ENCODE peak calls at places on chromosomes 16 and 17, in four cellular contexts. G, I, X and Y are unnamed samples. For H3K9me3, the result is how much of the 10 kb centered on the place peaks cover.

GRCh38 chr16:77780378-77780837 is 8.0 kb upstream of the VAT1L start:
- DNase-seq in I (no peak), X (no peak), G (no peak), Y (peak)

GRCh38 chr16:7236824-7237410 is 95.7 kb upstream of the RBFOX1 start:
- DNase-seq in G (no peak), I (no peak), X (no peak), Y (no peak)

GRCh38 chr17:72419866-72420774 is 299.3 kb downstream of the SOX9 start:
- DNase-seq in I (no peak), G (peak), X (no peak), Y (no peak)

GRCh38 chr17:39781028-39781800 is 43.5 kb downstream of the GRB7 start:
- DNase-seq in I (no peak), X (no peak), G (no peak), Y (no peak)

GRCh38 chr17:78041401-78042179 is 83.1 kb downstream of the TNRC6C start:
- DNase-seq in I (no peak), G (no peak), X (no peak), Y (no peak)

GRCh38 chr16:68490829-68491575 is 42.7 kb upstream of the SMPD3 start:
- DNase-seq in G (peak), I (no peak), X (no peak), Y (no peak)

GRCh38 chr17:910503-911194 is 68.9 kb downstream of the NXN start:
- DNase-seq in X (no peak), I (no peak), G (no peak), Y (no peak)

GRCh38 chr16:75931043-75931442 is 204.8 kb upstream of the CPHXL start:
- DNase-seq in I (no peak), X (no peak), G (no peak), Y (no peak)

GRCh38 chr16:85520853-85521736 is 92.0 kb upstream of the GSE1 start:
- DNase-seq in G (no peak), I (no peak), X (no peak), Y (no peak)

GRCh38 chr17:17206149-17206912 is at the start of gene PLD6:
- DNase-seq in G (no peak), X (peak), I (peak), Y (peak)

GRCh38 chr17:10198509-10199249 is at the start of gene GAS7:
- DNase-seq in G (no peak), I (peak), X (peak), Y (peak)

GRCh38 chr16:49484454-49484853 is 110.8 kb downstream of the C16orf78 start:
- DNase-seq in I (peak), G (peak), X (peak), Y (peak)

GRCh38 chr17:11628374-11628773 is 30.1 kb downstream of the DNAH9 start:
- DNase-seq in I (no peak), X (no peak), G (no peak), Y (no peak)

GRCh38 chr16:83653785-83654184 is 154.0 kb upstream of the HSBP1 start:
- DNase-seq in G (no peak), X (no peak), I (no peak), Y (no peak)

GRCh38 chr16:57527027-57527426 is 9.3 kb downstream of the CCDC102A start:
- DNase-seq in I (no peak), G (no peak), X (no peak), Y (peak)

GRCh38 chr16:57526498-57526897 is 9.9 kb downstream of the CCDC102A start:
- DNase-seq in I (no peak), X (no peak), G (no peak), Y (peak)

GRCh38 chr16:57529324-57530103 is 6.9 kb downstream of the CCDC102A start:
- DNase-seq in I (no peak), G (no peak), X (no peak), Y (no peak)

GRCh38 chr16:57528499-57529323 is 7.7 kb downstream of the CCDC102A start:
- DNase-seq in I (no peak), G (no peak), X (no peak), Y (peak)

GRCh38 chr16:57527610-57528360 is 8.6 kb downstream of the CCDC102A start:
- DNase-seq in G (no peak), I (no peak), X (no peak), Y (peak)
- H3K9me3 ChIP-seq in G (under half), I (under half), X (under half), Y (under half)

DNA sequence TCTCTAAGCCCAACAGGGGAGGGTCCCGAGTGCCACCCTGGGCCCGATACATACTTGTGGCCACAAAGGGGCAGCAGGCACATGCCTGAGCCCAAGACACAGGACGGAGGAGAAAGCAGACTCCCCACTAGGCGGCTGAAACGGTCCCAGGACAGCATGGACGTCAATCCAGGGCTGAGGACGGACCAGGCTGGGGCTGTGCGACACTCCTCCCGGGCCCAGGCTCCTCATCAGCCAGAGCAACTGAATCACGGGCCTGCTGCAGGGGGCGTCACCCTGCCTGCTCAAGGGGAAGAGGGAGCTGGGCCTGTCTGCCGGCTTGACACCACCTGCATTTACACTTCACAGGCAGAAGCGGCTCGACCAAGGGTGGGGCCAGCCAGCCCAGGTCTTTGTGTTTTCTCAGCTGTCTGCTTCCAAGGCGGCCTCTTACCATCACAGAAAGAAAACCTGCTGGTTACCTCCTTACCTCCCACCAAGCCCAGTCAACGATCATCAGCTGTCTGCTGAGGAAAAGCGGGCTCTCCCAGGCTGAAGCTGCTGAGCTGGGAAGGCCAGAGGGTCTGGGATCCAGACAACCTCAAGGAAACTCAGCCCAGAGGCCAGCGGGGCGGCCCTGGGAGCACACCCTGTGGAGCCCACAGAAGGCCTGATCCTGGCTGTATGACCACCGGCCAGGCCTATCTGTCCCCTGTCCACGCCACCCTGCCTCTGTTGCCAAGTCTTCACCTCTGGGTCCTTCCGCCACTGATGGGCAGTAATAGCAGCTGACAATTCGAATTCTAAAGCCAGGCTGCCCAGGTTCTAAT is 26.4 kb downstream of the KIFC3 start:
- DNase-seq in X (peak), I (no peak), G (no peak), Y (no peak)
- H3K4me3 ChIP-seq in X (no peak), I (no peak), G (no peak), Y (no peak)

GRCh38 chr16:19861069-19861468 is 23.6 kb downstream of the GPRC5B start:
- DNase-seq in X (no peak), G (no peak), I (no peak), Y (no peak)

GRCh38 chr16:19861811-19862327 is 22.8 kb downstream of the GPRC5B start:
- DNase-seq in X (no peak), I (no peak), G (no peak), Y (peak)

GRCh38 chr16:19859603-19860002 is 25.0 kb downstream of the GPRC5B start:
- DNase-seq in X (no peak), I (no peak), G (no peak), Y (no peak)

GRCh38 chr16:19859166-19859565 is 25.5 kb downstream of the GPRC5B start:
- DNase-seq in I (no peak), G (no peak), X (no peak), Y (peak)

DNA sequence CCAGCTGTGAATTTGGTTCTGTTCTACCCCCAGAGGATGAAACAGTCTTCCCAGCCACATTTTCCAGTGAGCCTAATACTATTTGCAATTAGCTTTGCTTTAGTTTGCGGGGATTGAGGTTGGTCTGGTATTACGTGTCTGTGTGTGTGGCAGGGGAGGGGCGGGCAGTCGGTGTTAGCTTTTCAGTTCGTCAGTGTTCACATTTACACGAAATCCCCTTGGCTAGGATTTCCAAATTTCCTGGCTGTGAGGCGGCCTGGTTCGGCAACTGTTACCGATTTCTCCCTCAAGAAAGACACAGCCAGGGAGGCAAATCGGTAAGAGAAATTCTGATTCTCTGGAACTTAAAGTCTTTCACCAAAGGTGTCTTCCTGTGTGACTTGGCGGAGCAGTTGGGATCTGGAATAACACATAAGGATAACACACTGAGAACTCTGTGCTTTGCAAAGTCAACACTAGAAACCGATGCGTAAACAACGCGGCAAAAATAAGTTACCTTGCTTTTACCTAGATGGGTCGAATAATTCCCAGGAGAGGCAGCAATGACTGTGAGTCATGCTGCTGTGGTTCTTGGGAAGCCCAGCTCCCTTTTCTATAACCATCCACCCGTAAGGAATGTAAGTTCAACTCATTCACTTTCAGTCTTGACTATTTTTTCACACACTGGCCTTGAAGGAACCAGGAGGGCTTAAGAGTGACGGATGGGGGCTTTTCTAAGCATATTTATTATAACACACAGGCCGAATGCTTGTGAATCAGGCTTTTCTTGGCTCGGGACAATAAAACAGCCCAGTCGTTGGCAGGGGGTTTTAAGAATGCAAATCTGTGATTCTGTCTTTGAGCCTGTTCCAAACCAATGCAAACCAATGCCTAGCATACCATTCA is 24.3 kb downstream of the GPRC5B start:
- DNase-seq in G (no peak), X (no peak), I (no peak), Y (no peak)
- H3K9me3 ChIP-seq in G (under half), X (under half), I (under half), Y (under half)

DNA sequence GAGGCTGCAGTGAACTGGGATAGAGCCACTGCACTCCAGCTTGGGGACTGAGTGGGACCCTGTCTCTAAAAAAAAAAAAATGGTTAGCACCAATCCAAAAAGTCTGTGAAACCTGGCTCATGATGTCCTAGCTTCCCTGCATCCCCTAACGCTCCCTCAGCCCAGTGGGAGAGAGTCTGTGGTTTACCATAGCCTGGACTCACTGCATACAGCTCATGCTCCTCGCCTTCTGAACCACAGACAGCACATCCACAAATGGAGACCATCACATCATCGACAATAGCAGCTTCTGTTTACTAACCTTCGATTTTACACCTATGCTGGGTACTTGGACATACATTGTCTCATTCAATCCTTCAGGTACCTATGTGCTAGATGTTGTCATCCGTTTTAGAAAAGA is 43.6 kb downstream of the NLRC5 start:
- DNase-seq in I (no peak), G (no peak), X (no peak), Y (no peak)
- H3K4me3 ChIP-seq in I (no peak), G (no peak), X (no peak), Y (no peak)

GRCh38 chr16:35746281-35746962 is 2287.0 kb downstream of the TP53TG3F start:
- DNase-seq in G (no peak), I (no peak), X (no peak), Y (no peak)
- H3K9me3 ChIP-seq in G (under half), I (under half), X (under half), Y (under half)

GRCh38 chr16:566475-567361 is at the start of gene NHLRC4:
- DNase-seq in X (peak), G (peak), I (peak), Y (no peak)
- H3K4me3 ChIP-seq in X (peak), G (peak), I (peak), Y (no peak)

GRCh38 chr16:35745821-35746248 is 2286.4 kb downstream of the TP53TG3F start:
- DNase-seq in I (no peak), G (no peak), X (no peak), Y (no peak)
- H3K9me3 ChIP-seq in I (under half), G (under half), X (under half), Y (under half)

GRCh38 chr17:80359422-80360110 is 55.4 kb upstream of the ENDOV start:
- DNase-seq in X (no peak), G (no peak), I (no peak), Y (no peak)

GRCh38 chr17:80356231-80356856 is 58.6 kb upstream of the ENDOV start:
- DNase-seq in G (no peak), X (no peak), I (no peak), Y (peak)

GRCh38 chr17:80358131-80358530 is 56.8 kb upstream of the ENDOV start:
- DNase-seq in X (no peak), I (no peak), G (no peak), Y (peak)

GRCh38 chr17:80360396-80360795 is 54.6 kb upstream of the ENDOV start:
- DNase-seq in G (no peak), I (no peak), X (no peak), Y (no peak)

DNA sequence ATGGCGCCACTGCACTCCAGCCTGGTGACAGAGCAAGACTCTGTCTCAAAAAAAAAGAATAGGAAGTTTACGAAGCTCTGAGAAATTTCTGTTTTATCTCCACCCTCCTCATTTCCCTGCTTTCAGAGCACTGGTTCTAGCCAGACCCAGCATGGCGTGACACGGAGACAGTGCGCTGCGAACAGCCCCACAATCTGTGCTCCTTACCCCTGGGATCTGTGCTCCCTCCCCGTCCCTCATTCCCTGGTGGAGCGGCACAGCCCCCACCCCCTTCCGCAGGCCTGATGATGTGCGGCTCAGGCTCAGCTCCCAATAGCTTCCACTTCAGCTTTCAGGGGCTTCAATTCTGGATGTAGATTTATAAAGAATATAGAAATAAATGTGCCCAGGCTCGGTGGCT is 56.1 kb upstream of the ENDOV start:
- DNase-seq in G (no peak), I (no peak), X (no peak), Y (no peak)
- H3K4me3 ChIP-seq in G (no peak), I (no peak), X (no peak), Y (no peak)

DNA sequence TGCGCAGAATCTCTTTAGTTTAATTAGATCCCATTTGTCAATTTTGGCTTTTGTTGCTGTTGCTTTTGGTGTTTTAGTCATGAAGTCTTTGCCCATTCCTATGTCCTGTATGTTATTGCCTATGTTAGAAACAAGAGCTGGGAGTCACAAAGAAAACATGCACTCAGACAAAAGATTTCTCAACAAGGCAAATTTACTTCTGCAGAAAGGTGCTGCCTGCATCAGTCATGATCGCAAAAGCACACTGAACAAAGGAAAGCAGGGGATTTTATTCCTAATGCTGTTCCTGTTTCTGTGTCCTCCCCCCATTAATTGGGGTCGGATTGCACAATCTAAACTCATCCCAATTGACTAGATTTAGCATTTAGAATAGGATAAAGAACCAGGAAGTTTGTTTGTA is 55.9 kb downstream of the ATF7IP2 start:
- DNase-seq in X (no peak), G (peak), I (no peak), Y (no peak)
- H3K9me3 ChIP-seq in X (under half), G (under half), I (under half), Y (under half)